ENCODE peak calls at places on chromosomes 1 and 21, in five cellular contexts. A is cardiac muscle cell, O is pancreas, W is uterus, L is tibial artery. R is an unnamed sample.

GRCh38 chr1:112508242-112509004 is at the start of gene WNT2B:
- DNase-seq in O (peak; percentile 72), A (no peak), L (no peak), W (no peak), R (peak; percentile 50)

GRCh38 chr1:49408346-49408745 is 615.4 kb downstream of the AGBL4 start:
- DNase-seq in O (no peak), W (no peak), A (no peak), L (no peak), R (no peak)

GRCh38 chr1:169873582-169874200 is 20.0 kb downstream of the SCYL3 start:
- DNase-seq in L (no peak), A (no peak), O (no peak), W (no peak), R (no peak)

GRCh38 chr1:65658122-65658521 is 134.6 kb upstream of the PDE4B start:
- DNase-seq in W (no peak), O (no peak), A (no peak), L (no peak), R (no peak)

GRCh38 chr1:157302724-157303123 is 164.5 kb upstream of the ETV3 start:
- DNase-seq in L (no peak), O (no peak), A (no peak), W (no peak), R (no peak)

GRCh38 chr21:40717008-40717407 is 129.9 kb downstream of the DSCAM start:
- DNase-seq in W (no peak), L (no peak), A (no peak), O (no peak), R (no peak)

GRCh38 chr1:35642472-35642955 is 1.2 kb upstream of the PSMB2 start:
- DNase-seq in O (no peak), L (no peak), A (peak; percentile 20), W (no peak), R (no peak)

GRCh38 chr1:163201906-163202305 is 810 bp downstream of the RGS5 start:
- DNase-seq in A (no peak), O (no peak), W (no peak), L (no peak), R (no peak)

GRCh38 chr1:28112388-28113311 is 24.2 kb upstream of the EYA3 start:
- DNase-seq in A (peak; percentile 43), L (peak; percentile 61), W (no peak), O (no peak), R (no peak)

GRCh38 chr1:109433322-109433721 is 7.1 kb upstream of the PSMA5 start:
- DNase-seq in W (no peak), L (no peak), O (no peak), A (no peak), R (no peak)

GRCh38 chr1:60970081-60970509 is 112.3 kb upstream of the NFIA start:
- DNase-seq in A (peak; percentile 61), O (no peak), L (no peak), W (no peak), R (no peak)

GRCh38 chr1:234188454-234188792 is 184.8 kb upstream of the COA6 start:
- DNase-seq in O (no peak), W (no peak), L (no peak), A (no peak), R (no peak)
- TF ChIP-seq CTCF in O (no peak), W (no peak), L (no peak), A (no peak), R (no peak)

GRCh38 chr1:204992940-204993339 is 50.1 kb upstream of the CNTN2 start:
- DNase-seq in A (no peak), O (no peak), L (no peak), W (no peak), R (no peak)
- H3K27me3 ChIP-seq in A (peaks cover 41% of the 10 kb centered on the region), O (no peaks in the 10 kb centered on the region), L (no peaks in the 10 kb centered on the region), W (no peaks in the 10 kb centered on the region), R (no peaks in the 10 kb centered on the region)

DNA sequence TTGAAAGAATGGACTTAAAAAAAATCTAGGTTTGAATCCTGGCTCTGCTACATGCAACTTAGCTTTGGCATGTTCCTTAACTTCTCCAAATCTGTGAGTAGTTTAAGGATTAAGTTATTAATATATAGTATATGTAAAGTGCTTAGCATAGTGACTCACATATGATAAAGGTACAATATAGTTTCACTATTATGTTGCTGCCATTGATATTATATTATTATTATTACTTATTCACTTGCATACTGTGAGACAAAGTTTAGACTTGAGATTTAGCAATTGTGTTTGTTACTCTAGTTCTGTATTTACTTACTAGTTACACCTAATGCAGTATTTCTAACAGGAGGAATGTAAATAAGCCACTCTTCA is 25.7 kb downstream of the RGS7 start:
- DNase-seq in W (no peak), A (no peak), L (no peak), O (no peak), R (no peak)
- TF ChIP-seq CTCF in W (no peak), A (no peak), L (no peak), O (no peak), R (no peak)

DNA sequence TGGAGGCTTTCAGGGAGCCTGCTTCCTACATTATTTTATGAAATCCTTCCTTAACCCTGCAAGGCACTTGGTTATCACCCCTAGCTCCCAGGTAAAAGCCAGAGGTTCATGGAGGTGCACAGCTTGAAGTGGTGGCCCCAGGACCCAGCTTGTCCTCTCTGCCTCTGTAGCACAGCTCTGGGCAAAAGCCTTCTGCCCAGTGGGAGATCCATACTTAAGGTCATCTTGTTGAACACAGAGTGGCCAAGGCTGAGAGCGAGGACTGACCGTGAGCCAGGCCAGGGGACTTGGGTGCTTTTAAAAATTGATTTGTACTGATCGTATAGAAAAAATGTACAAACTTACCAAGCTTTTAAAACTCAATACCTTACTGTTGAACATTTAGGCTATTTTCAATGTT is 33.4 kb downstream of the KCNA2 start:
- DNase-seq in A (no peak), O (no peak), W (no peak), L (no peak), R (no peak)
- H3K27me3 ChIP-seq in A (peaks cover 35% of the 10 kb centered on the region), O (no peaks in the 10 kb centered on the region), W (no peaks in the 10 kb centered on the region), L (no peaks in the 10 kb centered on the region), R (peaks cover 23% of the 10 kb centered on the region)

GRCh38 chr1:204091066-204091465 is 18.2 kb downstream of the SOX13 start:
- DNase-seq in A (no peak), W (no peak), L (no peak), O (no peak), R (no peak)

GRCh38 chr1:204087181-204087892 is 14.4 kb downstream of the SOX13 start:
- DNase-seq in A (no peak), O (peak; percentile 23), W (no peak), L (no peak), R (no peak)

GRCh38 chr1:204087893-204088528 is 15.1 kb downstream of the SOX13 start:
- DNase-seq in A (no peak), W (peak; percentile 84), L (peak; percentile 84), O (peak; percentile 44), R (no peak)

GRCh38 chr1:204088596-204088995 is 15.7 kb downstream of the SOX13 start:
- DNase-seq in W (no peak), L (no peak), A (no peak), O (no peak), R (no peak)

GRCh38 chr1:204089044-204089751 is 16.3 kb downstream of the SOX13 start:
- DNase-seq in O (peak; percentile 42), W (peak; percentile 86), A (peak; percentile 52), L (peak; percentile 92), R (no peak)
- TF ChIP-seq CTCF in O (no peak), W (no peak), A (no peak), L (no peak), R (no peak)

GRCh38 chr1:166164646-166164994 is 2.2 kb downstream of the FAM78B start:
- DNase-seq in L (no peak), A (no peak), W (no peak), O (no peak), R (no peak)

GRCh38 chr1:166165661-166166399 is 971 bp downstream of the FAM78B start:
- DNase-seq in L (peak; percentile 64), A (no peak), O (peak; percentile 85), W (no peak), R (no peak)

GRCh38 chr1:166166701-166167394 is at the start of gene FAM78B:
- DNase-seq in W (peak; percentile 68), O (peak; percentile 92), L (peak; percentile 83), A (peak; percentile 77), R (peak; percentile 12)

GRCh38 chr1:166166400-166166699 is 451 bp downstream of the FAM78B start:
- DNase-seq in W (peak; percentile 15), L (no peak), A (no peak), O (no peak), R (no peak)

DNA sequence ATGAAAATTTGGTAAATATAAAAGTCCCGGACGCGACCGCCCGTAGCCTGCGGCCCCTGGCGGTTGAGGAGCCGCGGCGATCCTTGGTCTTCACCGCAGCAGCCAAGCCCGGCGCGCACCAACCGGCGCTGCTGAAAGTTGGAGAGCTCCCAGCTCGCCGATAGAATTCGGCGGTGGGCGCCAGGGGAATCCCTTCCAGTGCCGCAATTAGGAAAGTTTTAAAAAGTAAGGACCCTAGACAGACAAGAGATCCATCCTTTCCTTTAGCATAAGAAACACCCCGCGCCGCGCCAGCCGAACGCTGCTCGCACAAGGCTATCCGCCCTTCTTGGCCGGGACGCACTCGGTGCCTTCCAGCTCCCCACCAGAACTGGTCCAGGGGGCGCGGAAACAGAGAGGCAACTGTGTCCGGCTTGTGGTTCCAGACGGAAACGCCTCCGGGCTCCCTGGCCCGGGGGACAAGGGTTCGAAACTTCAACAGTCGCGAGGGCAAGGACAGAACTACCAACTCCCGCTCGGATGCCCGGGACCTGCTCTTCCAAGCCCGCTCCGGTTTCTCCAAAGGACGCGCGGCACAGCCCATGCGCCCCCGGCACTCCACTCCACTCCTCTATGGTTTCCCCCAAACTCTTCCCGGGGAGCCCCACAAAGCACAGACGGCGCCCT is 1.7 kb downstream of the FAM78B start:
- DNase-seq in A (peak; percentile 58), L (peak; percentile 66), O (peak; percentile 74), W (peak; percentile 44), R (no peak)
- H3K27me3 ChIP-seq in A (peaks cover 75% of the 10 kb centered on the region), L (no peaks in the 10 kb centered on the region), O (no peaks in the 10 kb centered on the region), W (no peaks in the 10 kb centered on the region), R (peaks cover 44% of the 10 kb centered on the region)

GRCh38 chr1:182301467-182302198 is 90.0 kb downstream of the GLUL start:
- DNase-seq in O (no peak), L (no peak), W (no peak), A (peak; percentile 94), R (no peak)
- TF ChIP-seq CTCF in O (no peak), L (no peak), W (no peak), A (peak; percentile 19), R (no peak)

GRCh38 chr1:94257451-94257850 is 20.1 kb upstream of the ARHGAP29 start:
- DNase-seq in A (no peak), L (no peak), W (no peak), O (no peak), R (no peak)
- H3K27me3 ChIP-seq in A (peaks cover 67% of the 10 kb centered on the region), L (no peaks in the 10 kb centered on the region), W (no peaks in the 10 kb centered on the region), O (no peaks in the 10 kb centered on the region), R (peaks cover 12% of the 10 kb centered on the region)